ENCODE peak calls at places on chromosomes 11 and 22, in five cellular contexts. E is GM23338, G is GM23248, J is hepatocyte, N is PC-3. K is an unnamed sample.
A peak's percentile ranks its signal among the peaks of the same experiment; 100 is the strongest.

GRCh38 chr11:128949791-128950454 is 7.3 kb upstream of the TP53AIP1 start:
- DNase-seq in G (peak; percentile 15), N (no peak), E (no peak), J (no peak), K (no peak)

GRCh38 chr11:103652013-103652412 is 384.4 kb upstream of the DDI1 start:
- DNase-seq in N (peak; percentile 52), J (no peak), E (no peak), G (peak; percentile 31), K (no peak)

GRCh38 chr11:39651857-39652461 is 1807.5 kb downstream of the LRRC4C start:
- DNase-seq in G (no peak), N (no peak), J (no peak), E (no peak), K (no peak)

GRCh38 chr11:17697175-17697949 is 22.0 kb upstream of the MYOD1 start:
- DNase-seq in J (no peak), E (no peak), N (no peak), G (no peak), K (no peak)

GRCh38 chr11:62443390-62444201 is 24.8 kb downstream of the SCGB1A1 start:
- DNase-seq in E (no peak), N (no peak), G (peak; percentile 76), J (no peak), K (no peak)

GRCh38 chr11:45097721-45098493 is 48.5 kb upstream of the PRDM11 start:
- DNase-seq in G (peak; percentile 62), E (peak; percentile 92), N (peak; percentile 49), J (peak; percentile 84), K (peak; percentile 65)

GRCh38 chr22:50218996-50219727 is 18.4 kb downstream of the SELENOO start:
- DNase-seq in E (peak; percentile 77), N (peak; percentile 51), G (peak; percentile 68), J (peak; percentile 83), K (no peak)

GRCh38 chr11:128891410-128891861 is 280 bp downstream of the KCNJ5 start:
- DNase-seq in E (peak; percentile 40), J (no peak), G (no peak), N (no peak), K (no peak)

GRCh38 chr11:45751430-45751829 is 53.5 kb upstream of the SLC35C1 start:
- DNase-seq in E (peak; percentile 88), N (no peak), G (no peak), J (no peak), K (no peak)

GRCh38 chr11:120917536-120918239 is 106.2 kb upstream of the TBCEL start:
- DNase-seq in E (no peak), J (no peak), N (no peak), G (no peak), K (no peak)

GRCh38 chr11:23846902-23847422 is 649.9 kb upstream of the LUZP2 start:
- DNase-seq in J (no peak), E (no peak), N (no peak), G (no peak), K (no peak)

DNA sequence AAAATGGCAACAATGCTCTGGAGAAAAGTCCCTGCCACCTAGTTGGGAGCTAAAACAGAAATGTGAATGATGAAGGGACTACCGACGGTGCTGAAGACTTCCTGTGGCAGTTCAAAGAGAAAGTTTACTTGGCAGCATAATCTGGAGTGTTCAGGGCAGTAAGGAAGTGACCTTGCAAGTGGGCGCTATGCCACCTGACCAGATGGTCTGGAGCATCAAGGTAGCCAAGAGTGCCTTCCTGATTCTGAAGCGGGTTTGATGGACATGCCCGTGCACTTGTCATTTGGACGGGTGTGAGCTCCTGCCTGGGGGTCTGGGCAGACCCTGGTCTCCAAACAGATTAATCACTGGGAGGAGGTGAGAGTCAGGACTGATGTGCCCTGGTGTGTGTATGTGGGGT is 1.8 kb upstream of the SNX19 start:
- DNase-seq in E (no peak), N (no peak), J (no peak), G (no peak), K (no peak)
- H3K4me2 ChIP-seq in E (no peak overlapping the region), N (no peak overlapping the region), J (no peak overlapping the region), G (no peak overlapping the region), K (no peak overlapping the region)

GRCh38 chr22:27435839-27436581 is 365.5 kb downstream of the MN1 start:
- DNase-seq in N (no peak), J (peak; percentile 62), G (peak; percentile 86), E (peak; percentile 38), K (no peak)
- TF ChIP-seq EZH2phosphoT487 in N (no peak), J (no peak), G (no peak), E (no peak), K (no peak)

DNA sequence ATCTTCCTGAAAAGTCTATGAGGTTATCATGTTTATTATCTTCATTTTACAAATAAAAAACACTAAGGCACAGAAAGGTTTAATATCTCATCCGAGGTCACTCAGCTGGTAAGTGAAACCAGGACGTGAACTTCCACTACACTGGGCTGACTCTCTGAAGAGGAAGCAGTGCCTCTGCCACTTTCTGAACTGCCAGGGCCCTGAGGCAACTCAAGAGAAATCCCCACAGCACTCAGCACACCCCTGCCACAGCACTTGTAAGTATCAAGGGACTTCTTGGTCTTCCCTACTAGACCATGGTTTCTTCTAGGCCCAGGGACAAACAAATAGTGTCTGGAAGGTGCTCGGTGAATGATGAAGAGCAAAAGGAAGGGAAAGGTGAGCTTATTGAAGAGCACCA is 49.7 kb downstream of the RPL27A start:
- DNase-seq in G (peak; percentile 15), E (no peak), N (no peak), J (no peak), K (peak; percentile 36)
- H3K4me2 ChIP-seq in G (peak overlapping the region; percentile 38), E (no peak overlapping the region), N (peak overlapping the region; percentile 51), J (no peak overlapping the region), K (peak overlapping the region; percentile 17)

DNA sequence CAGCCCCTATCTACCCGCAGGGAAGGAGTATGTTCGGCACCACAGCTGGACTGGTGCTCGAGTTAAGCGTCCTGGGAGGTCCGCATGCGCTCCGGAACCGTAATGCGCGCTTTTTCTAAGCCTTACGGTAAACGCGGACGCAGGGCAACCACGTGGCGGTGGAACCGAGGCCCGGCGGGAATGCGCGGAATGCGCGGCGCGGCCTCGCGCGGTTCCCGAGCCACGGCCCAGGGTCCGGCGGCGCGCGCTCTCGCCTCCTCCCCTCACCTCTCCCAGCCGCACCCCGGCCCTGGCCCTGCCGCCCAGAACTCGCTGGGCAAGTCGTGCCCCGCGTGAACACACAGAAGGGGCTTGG is 4.5 kb upstream of the CCND1 start:
- DNase-seq in N (peak; percentile 89), G (peak; percentile 94), J (peak; percentile 83), E (peak; percentile 93), K (no peak)
- TF ChIP-seq EZH2phosphoT487 in N (no peak), G (no peak), J (no peak), E (no peak), K (no peak)

GRCh38 chr11:10091314-10092045 is 202.5 kb downstream of the SBF2 start:
- DNase-seq in E (no peak), G (no peak), J (no peak), N (peak; percentile 55), K (no peak)
- H3K4me2 ChIP-seq in E (no peak overlapping the region), G (no peak overlapping the region), J (no peak overlapping the region), N (peak overlapping the region; percentile 25), K (no peak overlapping the region)